ENCODE peak calls at places on chromosomes 12 and 14, in six cellular contexts. O, Q, L, V, B and D are unnamed samples.

GRCh38 chr14:78341827-78342389 is 171.7 kb downstream of the NRXN3 start:
- DNase-seq in O (no peak), Q (no peak), L (no peak), V (no peak), B (no peak), D (no peak)

GRCh38 chr14:74412753-74413152 is 13.3 kb downstream of the SYNDIG1L start:
- DNase-seq in O (no peak), Q (no peak), L (no peak), V (no peak), B (no peak), D (no peak)

GRCh38 chr12:116368196-116369194 is 91.0 kb upstream of the MED13L start:
- DNase-seq in O (no peak), Q (no peak), L (peak; percentile 89), V (no peak), B (no peak), D (no peak)

GRCh38 chr12:191541-191940 is 22.4 kb downstream of the SLC6A12 start:
- DNase-seq in O (no peak), Q (no peak), L (no peak), V (no peak), B (no peak), D (no peak)

GRCh38 chr14:79036506-79036905 is 866.3 kb downstream of the NRXN3 start:
- DNase-seq in O (no peak), Q (no peak), L (no peak), V (no peak), B (no peak), D (no peak)

GRCh38 chr12:4172999-4173398 is 100.6 kb upstream of the CCND2 start:
- DNase-seq in O (no peak), Q (no peak), L (no peak), V (no peak), B (no peak), D (no peak)

GRCh38 chr12:269216-269615 is 6.6 kb upstream of the SLC6A13 start:
- DNase-seq in O (no peak), Q (no peak), L (no peak), V (no peak), B (no peak), D (no peak)

GRCh38 chr12:124927325-124928094 is 13.1 kb upstream of the UBC start:
- DNase-seq in O (no peak), Q (peak; percentile 85), L (peak; percentile 95), V (peak; percentile 91), B (peak; percentile 96), D (peak; percentile 94)

GRCh38 chr14:103552011-103552797 is 10.3 kb downstream of the BAG5 start:
- DNase-seq in O (no peak), Q (peak; percentile 75), L (no peak), V (no peak), B (no peak), D (no peak)

GRCh38 chr12:12432373-12432772 is 75.5 kb downstream of the BORCS5 start:
- DNase-seq in O (no peak), Q (no peak), L (no peak), V (no peak), B (no peak), D (no peak)

GRCh38 chr12:40829738-40830144 is 137.5 kb downstream of the CNTN1 start:
- DNase-seq in O (no peak), Q (no peak), L (no peak), V (no peak), B (no peak), D (no peak)

GRCh38 chr12:64653123-64653522 is 42.8 kb downstream of the RASSF3 start:
- DNase-seq in O (no peak), Q (no peak), L (no peak), V (no peak), B (no peak), D (no peak)

GRCh38 chr12:52984136-52984535 is 22.1 kb upstream of the EIF4B start:
- DNase-seq in O (no peak), Q (no peak), L (no peak), V (no peak), B (no peak), D (no peak)

GRCh38 chr14:20503905-20504304 is 1.4 kb upstream of the RNASE10 start:
- DNase-seq in O (no peak), Q (no peak), L (no peak), V (no peak), B (no peak), D (no peak)

GRCh38 chr14:101024686-101025085 is 121.2 kb upstream of the RTL1 start:
- DNase-seq in O (no peak), Q (no peak), L (no peak), V (no peak), B (no peak), D (no peak)

GRCh38 chr14:63179383-63179782 is 24.9 kb upstream of the RHOJ start:
- DNase-seq in O (no peak), Q (no peak), L (no peak), V (no peak), B (no peak), D (no peak)

GRCh38 chr12:65306229-65306602 is 27.7 kb downstream of the MSRB3 start:
- DNase-seq in O (no peak), Q (no peak), L (no peak), V (no peak), B (no peak), D (no peak)